ENCODE peak calls at places on chromosome 4, in four cellular contexts. K is central memory CD4-positive, alpha-beta T cell; D is KG1; B is H4. L is an unnamed sample.
A peak's percentile ranks its signal among the peaks of the same experiment; 100 is the strongest.

GRCh38 chr4:100278567-100278966 is 88.3 kb upstream of the DDIT4L start:
- DNase-seq in K (no peak), D (no peak), B (no peak), L (no peak)

GRCh38 chr4:151407466-151408379 is 1.3 kb upstream of the FHIP1A start:
- DNase-seq in K (peak; percentile 14), D (no peak), B (no peak), L (no peak)

GRCh38 chr4:77154074-77154473 is 2.9 kb upstream of the CCNG2 start:
- DNase-seq in K (no peak), D (no peak), B (no peak), L (no peak)

GRCh38 chr4:173517781-173518371 is 12.2 kb downstream of the HAND2 start:
- DNase-seq in K (no peak), D (no peak), B (no peak), L (no peak)

GRCh38 chr4:168374772-168375523 is 56.4 kb upstream of the DDX60 start:
- DNase-seq in K (no peak), D (no peak), B (no peak), L (no peak)

GRCh38 chr4:26719954-26720552 is 136.2 kb downstream of the TBC1D19 start:
- DNase-seq in K (no peak), D (peak; percentile 4), B (peak; percentile 35), L (peak; percentile 18)

GRCh38 chr4:44791842-44792241 is 65.5 kb upstream of the GNPDA2 start:
- DNase-seq in K (no peak), D (no peak), B (no peak), L (no peak)

GRCh38 chr4:180058731-180059215 is 2184.4 kb upstream of the TENM3 start:
- DNase-seq in K (no peak), D (no peak), B (peak; percentile 49), L (peak; percentile 63)

GRCh38 chr4:6493668-6494304 is 21.4 kb upstream of the PPP2R2C start:
- DNase-seq in K (no peak), D (no peak), B (no peak), L (no peak)

GRCh38 chr4:8732092-8732491 is 139.5 kb downstream of the CPZ start:
- DNase-seq in K (no peak), D (no peak), B (no peak), L (no peak)

GRCh38 chr4:146428298-146428697 is 93.4 kb downstream of the SLC10A7 start:
- DNase-seq in K (no peak), D (no peak), B (no peak), L (no peak)

GRCh38 chr4:112951362-112951962 is 98.0 kb upstream of the ANK2 start:
- DNase-seq in K (no peak), D (no peak), B (no peak), L (peak; percentile 8)